ENCODE peak calls at places on chromosome 2, in nine cellular contexts. Q is cardiac fibroblast, L is endothelial cell, G is AG09309, I is lower lobe of right lung, F is psoas muscle, N is IMR-90, T is HFFc6, E is coronary artery. H is an unnamed sample.

GRCh38 chr2:215505044-215505786 is 69.3 kb upstream of the FN1 start:
- DNase-seq in L (no peak), I (no peak), F (no peak), Q (peak; percentile 92), G (peak; percentile 77), E (no peak), T (no peak), N (peak; percentile 89), H (no peak)

GRCh38 chr2:80475970-80476369 is 171.4 kb upstream of the LRRTM1 start:
- DNase-seq in F (no peak), E (no peak), L (no peak), T (no peak), G (no peak), I (no peak), N (no peak), Q (no peak), H (no peak)

GRCh38 chr2:28469947-28470585 is 25.8 kb upstream of the PLB1 start:
- DNase-seq in L (no peak), T (no peak), I (no peak), E (no peak), N (no peak), Q (no peak), F (no peak), G (no peak), H (no peak)

GRCh38 chr2:241007880-241008710 is 9.7 kb downstream of the SNED1 start:
- DNase-seq in G (no peak), I (peak; percentile 42), E (peak; percentile 66), N (no peak), L (no peak), T (no peak), F (no peak), Q (no peak), H (peak; percentile 5)

GRCh38 chr2:145380436-145381017 is 860.6 kb upstream of the ZEB2 start:
- DNase-seq in E (no peak), T (peak; percentile 76), N (peak; percentile 71), F (no peak), Q (peak; percentile 54), L (no peak), G (peak; percentile 39), I (no peak), H (no peak)

GRCh38 chr2:79716266-79716665 is 203.4 kb downstream of the CTNNA2 start:
- DNase-seq in L (no peak), F (no peak), E (no peak), N (no peak), T (no peak), I (no peak), G (no peak), Q (no peak), H (no peak)

GRCh38 chr2:36459725-36460137 is 104.2 kb downstream of the CRIM1 start:
- DNase-seq in Q (peak; percentile 72), G (no peak), L (peak; percentile 52), N (peak; percentile 63), F (no peak), T (no peak), I (no peak), E (no peak), H (peak; percentile 13)

GRCh38 chr2:218286570-218287459 is 5.5 kb downstream of the TMBIM1 start:
- DNase-seq in T (peak; percentile 95), L (peak; percentile 69), Q (peak; percentile 98), F (peak; percentile 90), G (peak; percentile 85), N (peak; percentile 94), I (peak; percentile 91), E (peak; percentile 96), H (no peak)

GRCh38 chr2:159497256-159497655 is 119.1 kb downstream of the BAZ2B start:
- DNase-seq in I (no peak), F (no peak), G (peak; percentile 16), N (peak; percentile 95), Q (peak; percentile 88), E (no peak), T (peak; percentile 87), L (peak; percentile 24), H (no peak)

GRCh38 chr2:72788756-72789155 is 37.1 kb downstream of the EXOC6B start:
- DNase-seq in I (no peak), T (peak; percentile 62), N (peak; percentile 69), F (no peak), E (no peak), G (peak; percentile 20), Q (peak; percentile 70), L (no peak), H (no peak)

GRCh38 chr2:178193823-178194599 is at the start of gene OSBPL6:
- DNase-seq in F (peak; percentile 86), E (peak; percentile 86), L (peak; percentile 81), I (peak; percentile 83), Q (peak; percentile 93), T (peak; percentile 78), G (peak; percentile 38), N (peak; percentile 82), H (peak; percentile 58)

GRCh38 chr2:27954771-27955384 is 64.3 kb downstream of the BABAM2 start:
- DNase-seq in N (peak; percentile 97), L (peak; percentile 6), Q (peak; percentile 99), T (peak; percentile 89), G (peak; percentile 98), F (peak; percentile 59), E (peak; percentile 81), I (no peak), H (no peak)

GRCh38 chr2:8177550-8177949 is 504.3 kb upstream of the ID2 start:
- DNase-seq in F (no peak), N (no peak), E (no peak), G (no peak), T (no peak), L (no peak), Q (no peak), I (no peak), H (no peak)

GRCh38 chr2:5990021-5990420 is 297.8 kb downstream of the SOX11 start:
- DNase-seq in I (no peak), N (no peak), F (no peak), E (no peak), L (no peak), T (no peak), G (no peak), Q (no peak), H (no peak)

DNA sequence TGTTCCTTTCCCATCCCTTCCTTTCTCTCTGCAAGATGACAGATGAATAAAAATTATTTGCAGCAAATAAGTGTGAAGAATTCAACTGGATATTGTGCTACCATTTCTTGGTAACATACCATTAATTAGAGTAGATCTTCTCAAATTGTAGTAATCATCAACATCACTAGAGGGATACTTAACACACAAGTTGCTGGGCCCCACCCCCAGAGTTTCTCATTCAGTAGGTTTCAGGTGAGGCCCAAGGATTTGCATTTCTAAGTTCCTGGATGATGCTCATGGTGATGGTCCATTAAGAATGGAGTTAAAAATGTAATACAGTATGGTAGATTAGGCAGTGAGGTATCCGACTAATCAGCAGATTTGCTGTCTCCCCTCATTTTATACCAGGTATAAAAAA is 594.0 kb downstream of the ERBB4 start:
- DNase-seq in F (no peak), I (no peak), L (no peak), N (no peak), Q (no peak), G (no peak), T (no peak), E (no peak), H (no peak)
- TF ChIP-seq CTCF in F (no peak), I (no peak), L (no peak), N (no peak), Q (no peak), G (no peak), T (no peak), E (no peak), H (no peak)

DNA sequence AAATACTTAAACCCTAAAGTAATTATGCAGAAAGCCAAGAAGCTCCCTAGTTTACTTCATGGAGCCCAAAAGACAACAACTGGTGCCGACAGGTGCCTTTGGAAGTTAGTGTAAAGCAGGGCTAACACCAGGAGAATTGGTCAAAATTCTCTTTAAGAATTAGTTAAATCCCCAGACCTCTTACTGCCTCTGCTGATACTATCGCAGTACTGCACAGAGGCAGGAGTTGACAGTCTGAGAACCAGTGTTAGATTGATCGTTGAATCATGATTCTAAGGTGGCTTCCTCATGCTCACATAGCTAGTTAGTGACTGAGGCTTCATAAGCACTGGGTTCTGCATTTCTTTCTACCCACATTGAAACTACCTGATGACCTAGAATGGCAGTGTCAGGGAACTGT is 445.0 kb downstream of the XIRP2 start:
- DNase-seq in G (no peak), L (no peak), E (no peak), F (no peak), Q (no peak), T (no peak), N (peak; percentile 2), I (no peak), H (no peak)
- TF ChIP-seq CTCF in G (no peak), L (no peak), E (no peak), F (no peak), Q (no peak), T (no peak), N (no peak), I (no peak), H (peak; percentile 42)

GRCh38 chr2:134657650-134658250 is 61.0 kb downstream of the TMEM163 start:
- DNase-seq in N (no peak), E (no peak), I (no peak), F (no peak), T (no peak), G (no peak), Q (no peak), L (peak; percentile 28), H (no peak)
- TF ChIP-seq CTCF in N (peak; percentile 30), E (no peak), I (peak; percentile 37), F (peak; percentile 12), T (peak; percentile 77), G (peak; percentile 56), Q (peak; percentile 49), L (peak; percentile 78), H (peak; percentile 51)

DNA sequence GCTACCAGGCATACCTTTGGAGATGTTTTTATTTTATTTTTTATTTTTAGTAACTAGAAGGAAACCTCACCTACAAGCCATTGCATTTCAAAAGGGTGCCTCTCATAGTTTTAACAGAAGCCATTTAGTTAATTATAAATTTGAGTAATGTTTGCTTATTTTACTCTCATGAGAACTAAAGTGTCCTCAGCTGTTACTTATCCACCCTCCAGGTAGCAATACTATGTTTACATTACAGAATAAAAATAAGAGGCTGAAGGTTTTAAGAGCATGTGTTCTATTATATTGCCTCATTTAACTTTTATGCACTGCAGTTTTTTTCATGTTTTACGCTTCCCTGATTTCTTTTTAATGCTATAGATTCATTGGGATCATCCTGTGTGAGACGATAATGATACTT is 235.4 kb downstream of the THSD7B start:
- DNase-seq in L (no peak), E (no peak), Q (no peak), F (no peak), I (no peak), T (no peak), G (no peak), N (no peak), H (no peak)
- TF ChIP-seq CTCF in L (no peak), E (no peak), Q (no peak), F (no peak), I (no peak), T (no peak), G (no peak), N (no peak), H (no peak)